ENCODE peak calls at places on chromosomes 12 and 14, in six cellular contexts. F is A549; E is amniotic epithelial cell; V is activated naive CD4-positive, alpha-beta T cell treated with anti-CD3 and anti-CD28 coated beads for 36 hours; A is activated CD8-positive, alpha-beta memory T cell treated with anti-CD3 and anti-CD28 coated beads, Interleukin-2, amount 50 U/mL, for 4 hours; D is epithelial cell of proximal tubule. S is an unnamed sample.

GRCh38 chr14:22907429-22907828 is 11.5 kb downstream of the RBM23 start:
- DNase-seq in A (no peak), V (no peak), F (no peak), E (no peak), D (no peak), S (no peak)

GRCh38 chr12:27779837-27780611 is at the start of the genes KLHL42 and MANSC4:
- DNase-seq in D (no peak), V (peak), F (peak), A (peak), E (peak), S (peak)

GRCh38 chr12:23361971-23362370 is 587.5 kb downstream of the SOX5 start:
- DNase-seq in A (no peak), E (no peak), F (no peak), D (no peak), V (no peak), S (no peak)

GRCh38 chr14:31449136-31449535 is 8.2 kb downstream of the DTD2 start:
- DNase-seq in A (no peak), V (no peak), D (no peak), F (no peak), E (no peak), S (no peak)

GRCh38 chr14:55938249-55938791 is 179.9 kb upstream of the PELI2 start:
- DNase-seq in A (no peak), E (peak), D (peak), F (no peak), V (no peak), S (no peak)

GRCh38 chr12:78315018-78315417 is 484.3 kb downstream of the NAV3 start:
- DNase-seq in D (no peak), F (no peak), V (no peak), A (no peak), E (no peak), S (no peak)

GRCh38 chr12:123132951-123133619 is 17.8 kb downstream of the PITPNM2 start:
- DNase-seq in D (no peak), F (no peak), E (no peak), V (no peak), A (no peak), S (no peak)

GRCh38 chr14:71692496-71692895 is 239.7 kb upstream of the RGS6 start:
- DNase-seq in D (no peak), V (no peak), F (no peak), E (peak), A (no peak), S (no peak)

GRCh38 chr14:63039800-63040380 is 5.4 kb downstream of the KCNH5 start:
- DNase-seq in A (no peak), V (no peak), E (peak), D (peak), F (no peak), S (no peak)